ENCODE peak calls at places on chromosomes 7 and 10, in five cellular contexts. M is fibroblast of the conjunctiva; G is stimulated activated CD4-positive, alpha-beta T cell treated with anti-CD3 and anti-CD28 coated beads, Interleukin-4, amount 100 ng/mL, for 1 hour; O is stimulated activated CD8-positive, alpha-beta memory T cell treated with anti-CD3 and anti-CD28 coated beads, Interleukin-4, amount 100 ng/mL, for 4 hours; B is CD8-positive, alpha-beta T cell. F is an unnamed sample.

GRCh38 chr7:45399069-45399468 is 175.1 kb upstream of the ADCY1 start:
- DNase-seq in M (no peak), G (no peak), O (no peak), B (no peak), F (no peak)

GRCh38 chr7:85160223-85160622 is 26.6 kb downstream of the SEMA3D start:
- DNase-seq in M (no peak), G (no peak), O (no peak), B (no peak), F (no peak)

GRCh38 chr10:3271385-3272115 is 99.0 kb upstream of the PITRM1 start:
- DNase-seq in M (no peak), G (no peak), O (no peak), B (no peak), F (no peak)

GRCh38 chr7:26533163-26533562 is 241.5 kb downstream of the SNX10 start:
- DNase-seq in M (no peak), G (no peak), O (no peak), B (no peak), F (no peak)

GRCh38 chr7:76512941-76513816 is 2.8 kb downstream of the UPK3B start:
- DNase-seq in M (no peak), G (no peak), O (no peak), B (no peak), F (no peak)

GRCh38 chr10:14128519-14128918 is 202.2 kb downstream of the FRMD4A start:
- DNase-seq in M (no peak), G (no peak), O (no peak), B (no peak), F (no peak)

GRCh38 chr7:95264225-95264927 is 60.0 kb downstream of the PON1 start:
- DNase-seq in M (peak), G (no peak), O (no peak), B (no peak), F (no peak)

GRCh38 chr10:103629581-103629980 is 136.1 kb downstream of the NEURL1 start:
- DNase-seq in M (no peak), G (no peak), O (no peak), B (no peak), F (no peak)

GRCh38 chr10:71314028-71314693 is 4.9 kb upstream of the SLC29A3 start:
- DNase-seq in M (peak), G (peak), O (peak), B (peak), F (peak)

GRCh38 chr10:92965314-92965713 is 95.3 kb upstream of the CYP26C1 start:
- DNase-seq in M (peak), G (no peak), O (no peak), B (no peak), F (no peak)

GRCh38 chr7:128963327-128963757 is 25.6 kb downstream of the IRF5 start:
- DNase-seq in M (no peak), G (no peak), O (no peak), B (no peak), F (no peak)

GRCh38 chr10:30047924-30048531 is 11.4 kb downstream of the JCAD start:
- DNase-seq in M (no peak), G (no peak), O (no peak), B (no peak), F (no peak)

GRCh38 chr10:62637249-62638061 is 167.1 kb upstream of the ADO start:
- DNase-seq in M (no peak), G (peak), O (peak), B (peak), F (no peak)

GRCh38 chr7:98737176-98737575 is 120.1 kb downstream of the NPTX2 start:
- DNase-seq in M (no peak), G (no peak), O (no peak), B (no peak), F (no peak)

GRCh38 chr10:132448248-132448731 is 51.3 kb downstream of the PWWP2B start:
- DNase-seq in M (no peak), G (peak), O (no peak), B (peak), F (no peak)

GRCh38 chr10:131920151-131920550 is 19.3 kb downstream of the PPP2R2D start:
- DNase-seq in M (no peak), G (no peak), O (no peak), B (no peak), F (no peak)